ENCODE peak calls at places on chromosomes 12 and 14, in six cellular contexts. D is GM06990, Z is sigmoid colon, S is HepG2, R is type B pancreatic cell, I is endodermal cell. T is an unnamed sample.
A peak's percentile ranks its signal among the peaks of the same experiment; 100 is the strongest.

GRCh38 chr12:123041042-123041531 is 60.6 kb downstream of the ARL6IP4 start:
- DNase-seq in D (no peak), Z (no peak), S (no peak), R (no peak), I (no peak), T (no peak)

GRCh38 chr12:46608431-46609280 is 217.1 kb downstream of the SLC38A4 start:
- DNase-seq in D (no peak), Z (no peak), S (no peak), R (no peak), I (no peak), T (no peak)

GRCh38 chr12:118439068-118439467 is 62.7 kb downstream of the SUDS3 start:
- DNase-seq in D (no peak), Z (no peak), S (no peak), R (no peak), I (no peak), T (no peak)

GRCh38 chr12:20030847-20031246 is 337.5 kb upstream of the PDE3A start:
- DNase-seq in D (no peak), Z (no peak), S (no peak), R (no peak), I (no peak), T (no peak)

GRCh38 chr12:12665194-12665593 is 30.8 kb downstream of the GPR19 start:
- DNase-seq in D (no peak), Z (no peak), S (no peak), R (no peak), I (peak; percentile 80), T (no peak)

GRCh38 chr14:106343636-106344035 is 817.3 kb downstream of the TMEM121 start:
- DNase-seq in D (no peak), Z (peak; percentile 59), S (no peak), R (no peak), I (no peak), T (no peak)

GRCh38 chr14:68824517-68825347 is 31.9 kb upstream of the ZFP36L1 start:
- DNase-seq in D (no peak), Z (peak; percentile 91), S (peak; percentile 80), R (peak; percentile 78), I (peak; percentile 97), T (peak; percentile 58)

GRCh38 chr12:89697256-89697655 is 11.4 kb downstream of the ATP2B1 start:
- DNase-seq in D (no peak), Z (no peak), S (no peak), R (no peak), I (no peak), T (no peak)

GRCh38 chr14:68945585-68946289 is 33.4 kb downstream of the ACTN1 start:
- DNase-seq in D (no peak), Z (no peak), S (peak; percentile 72), R (no peak), I (no peak), T (no peak)

GRCh38 chr12:105279460-105280056 is 43.6 kb upstream of the APPL2 start:
- DNase-seq in D (peak; percentile 6), Z (no peak), S (peak; percentile 22), R (no peak), I (peak; percentile 76), T (peak; percentile 31)

GRCh38 chr14:92631098-92631497 is 117.3 kb downstream of the LGMN start:
- DNase-seq in D (no peak), Z (no peak), S (no peak), R (no peak), I (no peak), T (no peak)

GRCh38 chr12:101750152-101750551 is 10.9 kb upstream of the SYCP3 start:
- DNase-seq in D (no peak), Z (no peak), S (no peak), R (no peak), I (no peak), T (no peak)

GRCh38 chr12:101748907-101749306 is 9.6 kb upstream of the SYCP3 start:
- DNase-seq in D (no peak), Z (no peak), S (no peak), R (no peak), I (no peak), T (no peak)

GRCh38 chr12:101747695-101748094 is 8.4 kb upstream of the SYCP3 start:
- DNase-seq in D (no peak), Z (no peak), S (no peak), R (no peak), I (no peak), T (no peak)

GRCh38 chr12:101746661-101747060 is 7.4 kb upstream of the SYCP3 start:
- DNase-seq in D (no peak), Z (no peak), S (no peak), R (no peak), I (no peak), T (no peak)

DNA sequence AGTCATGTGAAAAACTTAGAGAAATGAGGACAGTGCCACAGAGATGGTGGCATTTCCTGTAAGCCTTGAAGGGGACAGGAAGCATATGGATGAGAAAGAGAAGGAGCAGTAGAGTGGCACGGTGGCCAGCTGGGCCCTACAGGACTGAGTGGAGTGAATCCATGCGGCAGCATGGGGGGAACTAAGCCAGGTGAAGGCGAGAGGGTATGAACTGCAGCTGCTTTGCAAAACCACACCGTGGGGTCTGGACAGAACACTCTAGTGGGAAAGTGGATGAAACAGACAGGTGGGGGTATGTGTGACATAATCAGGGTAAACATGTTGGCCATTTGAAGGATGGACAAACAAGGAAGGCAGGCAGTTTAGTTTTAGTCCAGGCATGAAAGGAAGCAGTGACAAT is 10.4 kb upstream of the SYCP3 start:
- DNase-seq in D (no peak), Z (no peak), S (no peak), R (no peak), I (no peak), T (no peak)
- TF ChIP-seq CTCF in D (no peak), Z (no peak), S (no peak), R (no peak), I (no peak), T (no peak)

DNA sequence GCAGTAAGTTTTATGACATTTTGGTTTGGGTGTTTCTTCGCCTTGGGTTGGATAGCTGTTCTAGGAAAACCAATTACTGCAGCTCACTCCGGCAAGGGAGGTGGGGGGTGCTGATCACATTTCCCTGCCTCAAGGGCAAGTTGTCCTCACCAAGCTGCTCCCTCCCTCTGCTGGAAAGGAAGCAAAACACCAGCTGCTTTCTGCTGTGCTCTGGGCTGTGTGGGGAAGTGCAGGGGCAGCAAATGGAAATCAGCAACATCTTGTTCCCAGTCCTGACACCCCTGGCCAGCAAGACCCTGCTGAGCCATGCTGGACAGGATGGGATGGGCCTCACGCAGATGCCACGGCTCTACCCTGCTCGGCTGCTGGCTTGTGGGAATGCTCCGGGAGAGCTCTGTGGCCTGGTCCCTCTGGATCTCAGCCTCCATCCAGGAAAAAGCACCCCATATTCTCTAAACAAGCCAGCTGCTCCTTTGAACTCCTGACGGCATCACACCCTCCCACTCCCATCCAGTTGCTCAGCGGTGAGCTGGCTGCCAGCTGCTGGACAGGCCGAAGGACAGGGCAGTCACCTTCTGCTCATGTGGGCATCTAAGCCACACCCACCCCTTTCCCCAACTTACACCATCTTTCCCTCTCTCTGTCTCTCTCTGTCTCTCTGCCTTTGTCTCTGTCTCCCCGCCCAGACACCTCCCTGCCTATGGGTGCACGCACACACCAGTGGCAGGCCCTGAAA is 52.4 kb upstream of the EIF5 start:
- DNase-seq in D (no peak), Z (peak; percentile 82), S (peak; percentile 49), R (no peak), I (peak; percentile 83), T (no peak)
- TF ChIP-seq CTCF in D (no peak), Z (no peak), S (peak; percentile 73), R (peak; percentile 64), I (peak; percentile 75), T (no peak)

GRCh38 chr12:3744216-3744883 is 8.6 kb downstream of the CRACR2A start:
- DNase-seq in D (no peak), Z (no peak), S (no peak), R (no peak), I (peak; percentile 36), T (no peak)
- TF ChIP-seq CTCF in D (no peak), Z (no peak), S (no peak), R (no peak), I (peak; percentile 44), T (no peak)

DNA sequence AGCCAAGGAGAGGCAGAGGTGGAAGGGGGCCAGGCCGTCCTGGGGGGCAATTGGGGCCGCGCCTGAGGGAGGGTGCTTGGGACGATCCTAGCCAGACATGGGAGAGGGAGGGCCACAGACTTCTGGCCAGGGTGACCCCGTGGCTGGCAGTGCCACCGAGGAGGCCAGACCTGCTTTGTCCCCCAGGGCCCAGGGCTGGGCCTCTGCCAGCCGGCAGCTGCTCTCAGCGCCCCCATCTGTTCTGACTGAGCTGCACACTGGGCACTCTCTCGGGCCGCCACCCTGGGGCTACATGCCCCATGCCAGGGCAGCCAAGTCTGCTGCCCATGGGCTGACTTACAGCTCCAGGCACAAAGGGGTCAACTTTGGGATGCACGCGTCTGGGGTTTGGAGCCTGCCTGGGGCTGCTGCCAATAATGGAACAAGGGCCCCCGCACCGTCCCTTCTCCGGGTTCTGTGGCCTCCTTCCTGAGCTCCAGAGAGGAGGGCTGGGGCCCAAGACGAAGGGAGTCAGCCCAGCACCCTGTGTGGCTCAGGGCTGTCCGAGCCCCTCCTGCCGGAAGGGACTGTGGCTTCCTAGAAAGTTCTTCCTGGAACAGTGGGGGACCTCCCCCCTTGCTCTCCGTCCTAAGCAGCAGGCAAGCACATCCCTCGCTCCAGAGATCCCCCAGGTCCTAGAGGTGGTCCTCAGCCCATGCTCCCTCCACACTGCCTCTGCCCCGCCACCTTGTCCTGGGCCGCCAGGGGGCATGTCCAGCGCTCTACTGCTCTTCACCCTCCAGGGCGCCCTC is 1.1 kb downstream of the ADSS1 start:
- DNase-seq in D (no peak), Z (no peak), S (peak; percentile 43), R (no peak), I (peak; percentile 89), T (no peak)
- TF ChIP-seq CTCF in D (peak; percentile 4), Z (no peak), S (peak; percentile 76), R (peak; percentile 57), I (peak; percentile 70), T (no peak)

GRCh38 chr12:80596509-80596908 is 110.9 kb upstream of the MYF6 start:
- DNase-seq in D (no peak), Z (no peak), S (no peak), R (no peak), I (no peak), T (no peak)

GRCh38 chr12:80602455-80602854 is 105.0 kb upstream of the MYF6 start:
- DNase-seq in D (no peak), Z (no peak), S (no peak), R (no peak), I (no peak), T (no peak)

GRCh38 chr12:80593766-80594165 is 113.7 kb upstream of the MYF6 start:
- DNase-seq in D (no peak), Z (no peak), S (no peak), R (no peak), I (no peak), T (no peak)

DNA sequence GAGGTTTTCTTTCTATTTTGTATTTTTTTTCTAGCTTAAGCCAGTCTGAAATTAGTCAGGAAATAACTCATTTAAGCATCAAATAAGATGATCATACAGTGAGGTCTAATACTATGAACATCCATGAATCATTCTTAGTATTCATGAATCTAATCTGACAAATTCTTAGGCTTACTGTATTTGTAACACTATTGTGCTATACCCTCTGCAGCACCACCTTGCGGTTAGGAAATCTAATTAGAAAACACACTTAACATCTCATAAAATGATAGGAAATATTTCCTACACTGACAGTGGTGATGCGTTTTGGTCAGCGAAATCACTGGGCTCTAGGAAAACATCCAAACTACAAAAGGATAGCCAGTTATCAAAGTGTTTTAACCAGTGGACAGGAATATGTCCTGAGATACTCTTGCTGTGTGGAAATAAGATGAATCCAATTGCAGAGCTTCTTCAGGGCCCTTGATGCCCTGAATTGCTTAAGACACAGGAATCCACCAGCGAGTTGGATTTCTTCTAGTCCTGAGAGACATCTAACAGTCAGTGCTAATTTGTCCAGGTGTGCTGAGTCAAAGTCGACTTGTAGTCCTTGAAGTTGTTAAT is 109.3 kb upstream of the MYF6 start:
- DNase-seq in D (no peak), Z (no peak), S (peak; percentile 20), R (no peak), I (peak; percentile 60), T (no peak)
- TF ChIP-seq CTCF in D (peak; percentile 8), Z (no peak), S (peak; percentile 47), R (peak; percentile 62), I (peak; percentile 75), T (peak; percentile 24)